ENCODE peak calls at places on chromosomes 7 and 10, in five cellular contexts. One of them, this sample, is unnamed.
A peak's percentile ranks its signal among the peaks of the same experiment; 100 is the strongest.

GRCh38 chr10:102159051-102159597 is 6.9 kb downstream of the NOLC1 start:
- DNase-seq in activated effector memory CD4-positive, alpha-beta T cell treated with anti-CD3 and anti-CD28 coated beads, Interleukin-2, amount 50 U/mL, for 16 hours: no peak
- DNase-seq in fibroblast of gingiva: no peak
- DNase-seq in T-cell: no peak
- DNase-seq in stimulated activated CD4-positive, alpha-beta T cell treated with anti-CD3 and anti-CD28 coated beads, Interleukin-1b, Interleukin-23, amount 100 ng/mL, for 24 hours: no peak
- DNase-seq in this sample: no peak

GRCh38 chr10:125201791-125202622 is 41.6 kb upstream of the CTBP2 start:
- DNase-seq in T-cell: no peak
- DNase-seq in fibroblast of gingiva: no peak
- DNase-seq in stimulated activated CD4-positive, alpha-beta T cell treated with anti-CD3 and anti-CD28 coated beads, Interleukin-1b, Interleukin-23, amount 100 ng/mL, for 24 hours: no peak
- DNase-seq in activated effector memory CD4-positive, alpha-beta T cell treated with anti-CD3 and anti-CD28 coated beads, Interleukin-2, amount 50 U/mL, for 16 hours: no peak
- DNase-seq in this sample: no peak

GRCh38 chr10:33263453-33263852 is 71.0 kb downstream of the NRP1 start:
- DNase-seq in T-cell: no peak
- DNase-seq in fibroblast of gingiva: peak; percentile 44
- DNase-seq in stimulated activated CD4-positive, alpha-beta T cell treated with anti-CD3 and anti-CD28 coated beads, Interleukin-1b, Interleukin-23, amount 100 ng/mL, for 24 hours: no peak
- DNase-seq in activated effector memory CD4-positive, alpha-beta T cell treated with anti-CD3 and anti-CD28 coated beads, Interleukin-2, amount 50 U/mL, for 16 hours: no peak
- DNase-seq in this sample: no peak

GRCh38 chr10:74922921-74923320 is 96.5 kb downstream of the KAT6B start:
- DNase-seq in activated effector memory CD4-positive, alpha-beta T cell treated with anti-CD3 and anti-CD28 coated beads, Interleukin-2, amount 50 U/mL, for 16 hours: no peak
- DNase-seq in stimulated activated CD4-positive, alpha-beta T cell treated with anti-CD3 and anti-CD28 coated beads, Interleukin-1b, Interleukin-23, amount 100 ng/mL, for 24 hours: no peak
- DNase-seq in fibroblast of gingiva: no peak
- DNase-seq in T-cell: no peak
- DNase-seq in this sample: no peak

GRCh38 chr7:137508437-137509175 is 165.1 kb upstream of the PTN start:
- DNase-seq in fibroblast of gingiva: peak; percentile 37
- DNase-seq in T-cell: no peak
- DNase-seq in activated effector memory CD4-positive, alpha-beta T cell treated with anti-CD3 and anti-CD28 coated beads, Interleukin-2, amount 50 U/mL, for 16 hours: no peak
- DNase-seq in stimulated activated CD4-positive, alpha-beta T cell treated with anti-CD3 and anti-CD28 coated beads, Interleukin-1b, Interleukin-23, amount 100 ng/mL, for 24 hours: no peak
- DNase-seq in this sample: no peak

GRCh38 chr7:140640060-140640611 is 477 bp downstream of the DENND2A start:
- DNase-seq in T-cell: no peak
- DNase-seq in activated effector memory CD4-positive, alpha-beta T cell treated with anti-CD3 and anti-CD28 coated beads, Interleukin-2, amount 50 U/mL, for 16 hours: peak; percentile 59
- DNase-seq in fibroblast of gingiva: peak; percentile 29
- DNase-seq in stimulated activated CD4-positive, alpha-beta T cell treated with anti-CD3 and anti-CD28 coated beads, Interleukin-1b, Interleukin-23, amount 100 ng/mL, for 24 hours: no peak
- DNase-seq in this sample: peak; percentile 88

GRCh38 chr7:151862606-151863381 is 14.1 kb downstream of the PRKAG2 start:
- DNase-seq in T-cell: no peak
- DNase-seq in stimulated activated CD4-positive, alpha-beta T cell treated with anti-CD3 and anti-CD28 coated beads, Interleukin-1b, Interleukin-23, amount 100 ng/mL, for 24 hours: no peak
- DNase-seq in activated effector memory CD4-positive, alpha-beta T cell treated with anti-CD3 and anti-CD28 coated beads, Interleukin-2, amount 50 U/mL, for 16 hours: peak; percentile 39
- DNase-seq in fibroblast of gingiva: no peak
- DNase-seq in this sample: no peak

GRCh38 chr10:33335800-33336605 is 1.5 kb upstream of the NRP1 start:
- DNase-seq in T-cell: no peak
- DNase-seq in activated effector memory CD4-positive, alpha-beta T cell treated with anti-CD3 and anti-CD28 coated beads, Interleukin-2, amount 50 U/mL, for 16 hours: peak; percentile 62
- DNase-seq in stimulated activated CD4-positive, alpha-beta T cell treated with anti-CD3 and anti-CD28 coated beads, Interleukin-1b, Interleukin-23, amount 100 ng/mL, for 24 hours: no peak
- DNase-seq in fibroblast of gingiva: peak; percentile 92
- DNase-seq in this sample: peak; percentile 85

GRCh38 chr10:129470103-129470851 is 3.2 kb downstream of the MGMT start:
- DNase-seq in T-cell: no peak
- DNase-seq in stimulated activated CD4-positive, alpha-beta T cell treated with anti-CD3 and anti-CD28 coated beads, Interleukin-1b, Interleukin-23, amount 100 ng/mL, for 24 hours: no peak
- DNase-seq in fibroblast of gingiva: no peak
- DNase-seq in activated effector memory CD4-positive, alpha-beta T cell treated with anti-CD3 and anti-CD28 coated beads, Interleukin-2, amount 50 U/mL, for 16 hours: no peak
- DNase-seq in this sample: no peak

GRCh38 chr7:137734221-137734620 is 112.6 kb downstream of the DGKI start:
- DNase-seq in activated effector memory CD4-positive, alpha-beta T cell treated with anti-CD3 and anti-CD28 coated beads, Interleukin-2, amount 50 U/mL, for 16 hours: no peak
- DNase-seq in stimulated activated CD4-positive, alpha-beta T cell treated with anti-CD3 and anti-CD28 coated beads, Interleukin-1b, Interleukin-23, amount 100 ng/mL, for 24 hours: no peak
- DNase-seq in fibroblast of gingiva: no peak
- DNase-seq in T-cell: no peak
- DNase-seq in this sample: no peak

GRCh38 chr7:44163591-44163990 is 22.5 kb upstream of the MYL7 start:
- DNase-seq in T-cell: no peak
- DNase-seq in stimulated activated CD4-positive, alpha-beta T cell treated with anti-CD3 and anti-CD28 coated beads, Interleukin-1b, Interleukin-23, amount 100 ng/mL, for 24 hours: no peak
- DNase-seq in fibroblast of gingiva: peak; percentile 94
- DNase-seq in activated effector memory CD4-positive, alpha-beta T cell treated with anti-CD3 and anti-CD28 coated beads, Interleukin-2, amount 50 U/mL, for 16 hours: no peak
- DNase-seq in this sample: no peak